ENCODE peak calls at places on chromosomes 6 and 20, in six cellular contexts. One of them, this sample, is unnamed.

GRCh38 chr6:5771759-5772158 is 235.0 kb downstream of the NRN1 start:
- DNase-seq in uterus: no peak
- DNase-seq in prostate gland: no peak
- DNase-seq in lower lobe of right lung: no peak
- DNase-seq in lower leg skin: peak
- DNase-seq in A549: no peak
- DNase-seq in this sample: no peak

GRCh38 chr20:54345301-54345724 is 130.1 kb upstream of the DOK5 start:
- DNase-seq in uterus: no peak
- DNase-seq in prostate gland: no peak
- DNase-seq in lower lobe of right lung: no peak
- DNase-seq in lower leg skin: no peak
- DNase-seq in A549: peak
- DNase-seq in this sample: no peak

GRCh38 chr6:167141667-167142432 is 15.9 kb downstream of the GPR31 start:
- DNase-seq in uterus: no peak
- DNase-seq in prostate gland: peak
- DNase-seq in lower lobe of right lung: peak
- DNase-seq in lower leg skin: no peak
- DNase-seq in A549: peak
- DNase-seq in this sample: no peak

GRCh38 chr6:129402244-129402643 is 307.7 kb downstream of the ARHGAP18 start:
- DNase-seq in uterus: no peak
- DNase-seq in prostate gland: no peak
- DNase-seq in lower lobe of right lung: no peak
- DNase-seq in lower leg skin: no peak
- DNase-seq in A549: no peak
- DNase-seq in this sample: no peak

GRCh38 chr20:55135923-55136322 is 660.5 kb downstream of the DOK5 start:
- DNase-seq in uterus: no peak
- DNase-seq in prostate gland: peak
- DNase-seq in lower lobe of right lung: no peak
- DNase-seq in lower leg skin: no peak
- DNase-seq in A549: no peak
- DNase-seq in this sample: no peak

GRCh38 chr20:19222520-19223040 is 10.1 kb downstream of the SLC24A3 start:
- DNase-seq in uterus: no peak
- DNase-seq in prostate gland: no peak
- DNase-seq in lower lobe of right lung: no peak
- DNase-seq in lower leg skin: no peak
- DNase-seq in A549: no peak
- DNase-seq in this sample: no peak

GRCh38 chr6:31180500-31180899 is 10.0 kb upstream of the POU5F1 start:
- DNase-seq in uterus: peak
- DNase-seq in prostate gland: no peak
- DNase-seq in lower lobe of right lung: peak
- DNase-seq in lower leg skin: no peak
- DNase-seq in A549: no peak
- DNase-seq in this sample: no peak

GRCh38 chr6:110295451-110296145 is 62.6 kb downstream of the METTL24 start:
- DNase-seq in uterus: no peak
- DNase-seq in prostate gland: no peak
- DNase-seq in lower lobe of right lung: no peak
- DNase-seq in lower leg skin: no peak
- DNase-seq in A549: no peak
- DNase-seq in this sample: no peak

GRCh38 chr6:137734875-137735182 is 132.2 kb upstream of the TNFAIP3 start:
- DNase-seq in uterus: no peak
- DNase-seq in prostate gland: no peak
- DNase-seq in lower lobe of right lung: no peak
- DNase-seq in lower leg skin: no peak
- DNase-seq in A549: no peak
- DNase-seq in this sample: no peak

GRCh38 chr6:10957414-10957886 is 70.6 kb downstream of the SYCP2L start:
- DNase-seq in uterus: no peak
- DNase-seq in prostate gland: no peak
- DNase-seq in lower lobe of right lung: no peak
- DNase-seq in lower leg skin: no peak
- DNase-seq in A549: no peak
- DNase-seq in this sample: no peak
- H3K4me3 ChIP-seq in uterus: no peak
- H3K4me3 ChIP-seq in prostate gland: no peak
- H3K4me3 ChIP-seq in lower lobe of right lung: no peak
- H3K4me3 ChIP-seq in lower leg skin: no peak
- H3K4me3 ChIP-seq in A549: no peak
- H3K4me3 ChIP-seq in this sample: no peak

GRCh38 chr20:21712443-21713059 is 7.1 kb downstream of the PAX1 start:
- DNase-seq in uterus: no peak
- DNase-seq in prostate gland: no peak
- DNase-seq in lower lobe of right lung: no peak
- DNase-seq in lower leg skin: no peak
- DNase-seq in A549: no peak
- DNase-seq in this sample: no peak

GRCh38 chr20:21713470-21713869 is 8.0 kb downstream of the PAX1 start:
- DNase-seq in uterus: no peak
- DNase-seq in prostate gland: no peak
- DNase-seq in lower lobe of right lung: no peak
- DNase-seq in lower leg skin: no peak
- DNase-seq in A549: no peak
- DNase-seq in this sample: no peak

GRCh38 chr20:21714297-21715192 is 9.1 kb downstream of the PAX1 start:
- DNase-seq in uterus: no peak
- DNase-seq in prostate gland: no peak
- DNase-seq in lower lobe of right lung: no peak
- DNase-seq in lower leg skin: no peak
- DNase-seq in A549: no peak
- DNase-seq in this sample: no peak

GRCh38 chr20:21715193-21715881 is 9.9 kb downstream of the PAX1 start:
- DNase-seq in uterus: no peak
- DNase-seq in prostate gland: no peak
- DNase-seq in lower lobe of right lung: no peak
- DNase-seq in lower leg skin: no peak
- DNase-seq in A549: no peak
- DNase-seq in this sample: no peak

DNA sequence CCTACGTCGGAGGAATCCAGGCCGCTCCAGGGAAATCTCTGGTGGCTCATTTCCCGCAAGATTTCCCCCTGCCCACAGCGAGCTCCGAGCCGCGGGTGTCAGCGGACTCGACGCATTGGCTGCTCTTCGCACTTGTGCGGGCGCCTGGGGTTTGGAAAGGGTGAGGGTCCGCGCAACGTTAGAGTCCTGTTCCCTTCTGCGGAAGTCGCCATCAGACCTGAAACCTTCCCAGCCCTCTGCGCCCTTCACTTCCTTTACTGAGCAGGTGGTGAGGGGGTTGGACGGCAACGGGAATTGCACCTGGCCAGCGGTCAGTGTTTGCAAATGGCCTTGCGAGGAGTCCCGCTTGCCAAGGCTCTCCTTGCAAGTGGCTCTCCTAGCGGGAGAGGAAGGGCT is 8.4 kb downstream of the PAX1 start:
- DNase-seq in uterus: no peak
- DNase-seq in prostate gland: no peak
- DNase-seq in lower lobe of right lung: no peak
- DNase-seq in lower leg skin: no peak
- DNase-seq in A549: no peak
- DNase-seq in this sample: no peak
- H3K4me3 ChIP-seq in uterus: no peak
- H3K4me3 ChIP-seq in prostate gland: no peak
- H3K4me3 ChIP-seq in lower lobe of right lung: no peak
- H3K4me3 ChIP-seq in lower leg skin: no peak
- H3K4me3 ChIP-seq in A549: no peak
- H3K4me3 ChIP-seq in this sample: no peak

DNA sequence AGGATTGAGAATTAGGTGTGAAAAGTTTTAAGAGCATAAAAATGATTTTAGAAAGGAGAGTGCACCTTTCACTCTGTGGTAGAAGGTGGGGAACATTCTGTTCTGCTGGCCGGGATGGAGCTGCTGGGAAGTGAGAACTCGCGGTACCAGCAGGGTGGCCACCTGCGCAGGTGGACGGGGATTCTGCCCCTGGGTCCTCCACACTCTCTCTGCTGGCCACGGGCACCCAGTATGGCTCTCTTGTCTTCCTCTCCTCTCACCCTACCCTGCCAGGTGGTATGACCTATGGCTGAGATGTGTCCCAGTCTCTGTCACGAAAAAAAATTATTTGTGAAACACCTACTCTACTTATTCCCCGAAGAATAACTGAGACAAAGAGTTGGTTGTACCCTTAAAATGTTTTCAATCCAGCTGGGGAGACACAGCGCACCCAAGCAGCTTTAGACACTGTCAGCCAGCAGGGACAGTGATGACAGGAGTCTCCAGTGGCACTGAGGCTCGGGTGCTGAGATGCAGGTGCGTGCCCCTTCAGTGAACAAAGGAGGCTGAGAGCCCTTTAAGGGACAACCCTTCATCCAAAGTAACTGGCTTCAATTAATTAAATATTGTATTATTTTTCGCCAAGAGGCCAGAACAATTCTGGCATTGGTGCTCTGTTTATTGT is 195.4 kb downstream of the TBXT start:
- DNase-seq in uterus: no peak
- DNase-seq in prostate gland: no peak
- DNase-seq in lower lobe of right lung: no peak
- DNase-seq in lower leg skin: no peak
- DNase-seq in A549: no peak
- DNase-seq in this sample: no peak
- H3K4me3 ChIP-seq in uterus: no peak
- H3K4me3 ChIP-seq in prostate gland: no peak
- H3K4me3 ChIP-seq in lower lobe of right lung: no peak
- H3K4me3 ChIP-seq in lower leg skin: no peak
- H3K4me3 ChIP-seq in A549: no peak
- H3K4me3 ChIP-seq in this sample: no peak

DNA sequence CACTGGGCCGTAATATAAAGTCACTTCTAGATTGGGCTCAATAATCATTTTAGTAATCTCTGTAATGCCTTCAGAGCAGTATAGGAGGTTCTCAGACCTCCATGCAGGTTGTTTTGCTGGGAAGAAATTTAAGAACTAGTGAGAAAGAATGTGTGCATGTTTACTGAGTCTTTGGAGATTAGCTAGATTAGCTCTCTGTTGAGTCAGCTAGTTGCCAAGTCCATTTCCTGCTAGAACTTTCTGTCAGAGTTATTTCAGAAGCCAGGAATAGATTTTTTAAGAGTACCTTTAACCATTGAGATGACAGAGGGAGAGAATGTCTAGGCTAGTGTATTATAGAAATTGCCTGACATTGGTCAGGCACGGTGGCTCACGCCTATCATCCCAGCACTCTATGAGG is 33.3 kb downstream of the ORC3 start:
- DNase-seq in uterus: no peak
- DNase-seq in prostate gland: no peak
- DNase-seq in lower lobe of right lung: no peak
- DNase-seq in lower leg skin: no peak
- DNase-seq in A549: no peak
- DNase-seq in this sample: no peak
- H3K4me3 ChIP-seq in uterus: no peak
- H3K4me3 ChIP-seq in prostate gland: no peak
- H3K4me3 ChIP-seq in lower lobe of right lung: no peak
- H3K4me3 ChIP-seq in lower leg skin: no peak
- H3K4me3 ChIP-seq in A549: no peak
- H3K4me3 ChIP-seq in this sample: no peak

DNA sequence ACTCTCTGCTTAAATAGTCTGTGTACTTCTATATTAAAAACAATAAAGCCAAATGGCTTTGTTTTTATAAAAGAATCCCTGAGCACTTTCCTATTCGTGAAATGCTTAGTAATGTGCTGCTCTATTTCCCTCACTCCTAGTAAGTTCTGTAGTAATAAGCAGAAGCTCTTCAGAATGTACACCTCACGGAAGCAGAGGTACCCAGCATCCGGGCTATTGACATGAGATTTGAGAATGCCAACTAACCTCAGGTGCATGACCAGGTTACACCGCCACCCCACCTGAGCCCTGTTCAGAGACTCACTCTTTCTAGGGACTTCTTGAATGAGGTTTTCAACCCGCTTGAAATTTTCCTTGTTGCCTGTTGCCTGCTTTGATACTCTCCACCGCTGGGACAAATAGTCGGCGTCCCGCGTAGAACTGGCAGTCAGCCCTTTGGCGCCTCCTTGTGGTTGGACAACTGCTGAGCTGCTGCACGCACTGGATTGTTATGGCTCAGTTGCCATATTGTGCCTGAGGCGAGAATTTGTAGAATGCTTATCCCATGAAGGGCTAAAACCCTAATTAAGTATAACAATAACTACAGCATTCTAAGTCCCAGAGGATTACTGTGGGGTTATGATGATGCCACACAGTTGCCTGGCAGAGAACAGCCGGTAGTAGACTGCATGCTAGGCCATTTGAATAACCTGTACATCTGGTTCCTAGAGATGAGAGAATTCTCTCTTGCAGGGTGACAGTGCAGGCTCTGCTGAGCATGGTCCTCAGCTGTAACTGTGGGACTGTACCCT is 95.4 kb downstream of the KHDC1L start:
- DNase-seq in uterus: peak
- DNase-seq in prostate gland: peak
- DNase-seq in lower lobe of right lung: peak
- DNase-seq in lower leg skin: peak
- DNase-seq in A549: peak
- DNase-seq in this sample: no peak
- H3K4me3 ChIP-seq in uterus: no peak
- H3K4me3 ChIP-seq in prostate gland: no peak
- H3K4me3 ChIP-seq in lower lobe of right lung: no peak
- H3K4me3 ChIP-seq in lower leg skin: no peak
- H3K4me3 ChIP-seq in A549: no peak
- H3K4me3 ChIP-seq in this sample: peak

GRCh38 chr6:158815379-158815724 is 3.8 kb downstream of the EZR start:
- DNase-seq in uterus: peak
- DNase-seq in prostate gland: no peak
- DNase-seq in lower lobe of right lung: no peak
- DNase-seq in lower leg skin: peak
- DNase-seq in A549: no peak
- DNase-seq in this sample: peak
- H3K4me3 ChIP-seq in uterus: no peak
- H3K4me3 ChIP-seq in prostate gland: peak
- H3K4me3 ChIP-seq in lower lobe of right lung: peak
- H3K4me3 ChIP-seq in lower leg skin: no peak
- H3K4me3 ChIP-seq in A549: peak
- H3K4me3 ChIP-seq in this sample: no peak